ENCODE peak calls at places on chromosome 1, in four cellular contexts. U is activated CD8-positive, alpha-beta memory T cell treated with anti-CD3 and anti-CD28 coated beads, Interleukin-2, amount 50 U/mL, for 4 hours; N is kidney; I is stimulated activated CD4-positive, alpha-beta T cell treated with anti-CD3 and anti-CD28 coated beads, Interleukin-2, amount 100 ng/mL, for 48 hours. R is an unnamed sample.

GRCh38 chr1:59596956-59597355 is 217.8 kb upstream of the HOOK1 start:
- DNase-seq in U (no peak), N (no peak), I (no peak), R (no peak)

GRCh38 chr1:5752715-5753330 is 239.4 kb downstream of the NPHP4 start:
- DNase-seq in U (no peak), N (no peak), I (no peak), R (no peak)

GRCh38 chr1:202297291-202297690 is 44.4 kb downstream of the UBE2T start:
- DNase-seq in U (no peak), N (no peak), I (no peak), R (no peak)

GRCh38 chr1:116804736-116805135 is 50.5 kb downstream of the CD2 start:
- DNase-seq in U (no peak), N (no peak), I (no peak), R (no peak)

GRCh38 chr1:171663854-171664550 is 11.5 kb upstream of the MYOC start:
- DNase-seq in U (no peak), N (no peak), I (no peak), R (no peak)

GRCh38 chr1:36231191-36231590 is 6.9 kb downstream of the THRAP3 start:
- DNase-seq in U (no peak), N (no peak), I (no peak), R (no peak)

GRCh38 chr1:22876359-22877111 is 96.1 kb downstream of the LACTBL1 start:
- DNase-seq in U (no peak), N (no peak), I (no peak), R (no peak)

GRCh38 chr1:183235503-183235902 is 49.4 kb downstream of the LAMC2 start:
- DNase-seq in U (no peak), N (no peak), I (no peak), R (peak; percentile 62)

GRCh38 chr1:32893198-32894018 is 7.1 kb downstream of the HPCA start:
- DNase-seq in U (no peak), N (peak; percentile 83), I (no peak), R (peak; percentile 41)

GRCh38 chr1:228316589-228317387 is 89.8 kb downstream of the TRIM11 start:
- DNase-seq in U (no peak), N (no peak), I (no peak), R (no peak)

GRCh38 chr1:119475866-119476439 is 31.1 kb upstream of the HSD3B1 start:
- DNase-seq in U (no peak), N (no peak), I (peak; percentile 14), R (peak; percentile 9)

GRCh38 chr1:231070758-231071443 is 30.8 kb upstream of the FAM89A start:
- DNase-seq in U (no peak), N (no peak), I (no peak), R (no peak)

R was measured in DMS79.